ENCODE peak calls at places on chromosome 9, in nine cellular contexts. R is kidney, C is fibroblast of lung, X is tibial artery, V is ovary, H is right cardiac atrium, B is HepG2, S is Caco-2, L is body of pancreas. F is an unnamed sample.
A peak's percentile ranks its signal among the peaks of the same experiment; 100 is the strongest.

GRCh38 chr9:101778332-101778731 is 39.9 kb upstream of the GRIN3A start:
- DNase-seq in R (no peak), C (no peak), X (no peak), V (no peak), H (no peak), B (no peak), S (no peak), L (no peak), F (no peak)

GRCh38 chr9:69937358-69937757 is 106.3 kb upstream of the MAMDC2 start:
- DNase-seq in R (no peak), C (no peak), X (no peak), V (no peak), H (no peak), B (no peak), S (no peak), L (no peak), F (peak; percentile 62)

GRCh38 chr9:108665856-108666784 is 189.7 kb downstream of the ACTL7B start:
- DNase-seq in R (no peak), C (peak; percentile 15), X (no peak), V (no peak), H (no peak), B (peak; percentile 68), S (no peak), L (no peak), F (peak; percentile 69)

GRCh38 chr9:3855601-3856328 is 330.0 kb upstream of the RFX3 start:
- DNase-seq in R (no peak), C (no peak), X (no peak), V (no peak), H (no peak), B (no peak), S (no peak), L (no peak), F (no peak)

GRCh38 chr9:133714606-133715294 is 23.4 kb downstream of the SARDH start:
- DNase-seq in R (peak; percentile 95), C (peak; percentile 86), X (no peak), V (peak; percentile 84), H (peak; percentile 93), B (peak; percentile 96), S (peak; percentile 60), L (no peak), F (no peak)

GRCh38 chr9:129111762-129112151 is 542 bp downstream of the PTPA start:
- DNase-seq in R (no peak), C (peak; percentile 68), X (peak; percentile 52), V (peak; percentile 69), H (no peak), B (peak; percentile 25), S (no peak), L (peak; percentile 61), F (no peak)

GRCh38 chr9:21812415-21812814 is 10.0 kb downstream of the MTAP start:
- DNase-seq in R (no peak), C (no peak), X (no peak), V (no peak), H (no peak), B (no peak), S (no peak), L (no peak), F (peak; percentile 82)

GRCh38 chr9:1997646-1998045 is 17.5 kb upstream of the SMARCA2 start:
- DNase-seq in R (no peak), C (no peak), X (no peak), V (no peak), H (no peak), B (no peak), S (no peak), L (no peak), F (no peak)

GRCh38 chr9:137240841-137241489 is at the start of gene TUBB4B:
- DNase-seq in R (peak; percentile 100), C (peak; percentile 100), X (peak; percentile 99), V (peak; percentile 100), H (peak; percentile 100), B (peak; percentile 99), S (peak; percentile 100), L (peak; percentile 99), F (peak; percentile 100)

GRCh38 chr9:131033269-131034224 is 24.6 kb downstream of the LAMC3 start:
- DNase-seq in R (peak; percentile 69), C (no peak), X (no peak), V (no peak), H (no peak), B (no peak), S (no peak), L (no peak), F (no peak)
- H3K4me1 ChIP-seq in R (no peaks in the 10 kb centered on the region), C (no peaks in the 10 kb centered on the region), X (no peaks in the 10 kb centered on the region), V (no peaks in the 10 kb centered on the region), H (peaks cover 9% of the 10 kb centered on the region), B (no peaks in the 10 kb centered on the region), S (no peaks in the 10 kb centered on the region), L (no peaks in the 10 kb centered on the region), F (no peaks in the 10 kb centered on the region)

GRCh38 chr9:94140418-94140780 is 56.1 kb downstream of the PTPDC1 start:
- DNase-seq in R (no peak), C (no peak), X (no peak), V (no peak), H (no peak), B (no peak), S (no peak), L (no peak), F (no peak)

GRCh38 chr9:94139672-94140417 is 55.6 kb downstream of the PTPDC1 start:
- DNase-seq in R (peak; percentile 94), C (peak; percentile 98), X (peak; percentile 92), V (peak; percentile 93), H (peak; percentile 91), B (no peak), S (no peak), L (peak; percentile 58), F (peak; percentile 86)

GRCh38 chr9:94140791-94141790 is 56.8 kb downstream of the PTPDC1 start:
- DNase-seq in R (no peak), C (peak; percentile 68), X (no peak), V (no peak), H (no peak), B (no peak), S (no peak), L (no peak), F (no peak)

GRCh38 chr9:94144394-94144793 is 60.1 kb downstream of the PTPDC1 start:
- DNase-seq in R (no peak), C (no peak), X (no peak), V (no peak), H (no peak), B (no peak), S (no peak), L (no peak), F (no peak)

DNA sequence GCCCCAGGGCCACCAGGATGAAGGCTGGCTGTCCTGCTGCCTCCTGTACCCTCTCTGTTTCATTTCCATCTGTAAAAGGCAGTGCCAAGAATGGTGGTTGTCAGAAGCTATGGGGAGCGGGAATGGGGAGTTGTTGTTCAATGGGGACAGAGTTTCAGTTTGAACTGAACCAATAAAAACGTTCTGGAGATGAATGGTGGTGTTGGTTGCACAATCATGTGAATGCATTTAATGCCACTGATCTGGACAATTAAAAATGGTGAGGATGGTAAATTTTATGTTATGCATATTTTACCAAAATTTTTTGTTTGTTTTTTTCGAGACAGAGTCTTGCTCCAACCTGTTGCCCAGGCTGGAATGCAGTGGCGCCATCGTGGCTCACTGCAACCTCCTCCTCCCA is 58.1 kb downstream of the PTPDC1 start:
- DNase-seq in R (no peak), C (no peak), X (no peak), V (no peak), H (no peak), B (no peak), S (no peak), L (no peak), F (no peak)
- H3K4me1 ChIP-seq in R (peaks cover 8% of the 10 kb centered on the region), C (peaks cover 18% of the 10 kb centered on the region), X (no peaks in the 10 kb centered on the region), V (peaks cover 15% of the 10 kb centered on the region), H (peaks cover 17% of the 10 kb centered on the region), B (peaks cover 15% of the 10 kb centered on the region), S (no peaks in the 10 kb centered on the region), L (peaks cover 11% of the 10 kb centered on the region), F (peaks cover 13% of the 10 kb centered on the region)

GRCh38 chr9:114390952-114391351 is 3.2 kb upstream of the AKNA start:
- DNase-seq in R (no peak), C (no peak), X (no peak), V (no peak), H (no peak), B (no peak), S (no peak), L (no peak), F (no peak)
- H3K4me1 ChIP-seq in R (peaks cover 7% of the 10 kb centered on the region), C (peaks cover 12% of the 10 kb centered on the region), X (no peaks in the 10 kb centered on the region), V (peaks cover 31% of the 10 kb centered on the region), H (peaks cover 8% of the 10 kb centered on the region), B (peaks cover 28% of the 10 kb centered on the region), S (peaks cover 9% of the 10 kb centered on the region), L (peaks cover 32% of the 10 kb centered on the region), F (no peaks in the 10 kb centered on the region)

GRCh38 chr9:87590996-87591395 is 93.3 kb downstream of the DAPK1 start:
- DNase-seq in R (no peak), C (no peak), X (no peak), V (no peak), H (no peak), B (no peak), S (no peak), L (no peak), F (no peak)
- H3K4me1 ChIP-seq in R (peaks cover 21% of the 10 kb centered on the region), C (peaks cover 3% of the 10 kb centered on the region), X (no peaks in the 10 kb centered on the region), V (peaks cover 33% of the 10 kb centered on the region), H (peaks cover 5% of the 10 kb centered on the region), B (peaks cover 11% of the 10 kb centered on the region), S (no peaks in the 10 kb centered on the region), L (peaks cover 63% of the 10 kb centered on the region), F (no peaks in the 10 kb centered on the region)

GRCh38 chr9:89160797-89161196 is 17.8 kb downstream of the SHC3 start:
- DNase-seq in R (no peak), C (no peak), X (no peak), V (no peak), H (no peak), B (no peak), S (no peak), L (no peak), F (no peak)

GRCh38 chr9:89165880-89166279 is 12.7 kb downstream of the SHC3 start:
- DNase-seq in R (no peak), C (no peak), X (no peak), V (no peak), H (peak; percentile 52), B (no peak), S (no peak), L (no peak), F (no peak)

GRCh38 chr9:89166871-89167270 is 11.7 kb downstream of the SHC3 start:
- DNase-seq in R (no peak), C (no peak), X (no peak), V (no peak), H (no peak), B (no peak), S (no peak), L (no peak), F (no peak)

GRCh38 chr9:89165341-89165740 is 13.3 kb downstream of the SHC3 start:
- DNase-seq in R (no peak), C (no peak), X (no peak), V (no peak), H (no peak), B (no peak), S (no peak), L (no peak), F (no peak)

GRCh38 chr9:89161221-89161620 is 17.4 kb downstream of the SHC3 start:
- DNase-seq in R (no peak), C (no peak), X (no peak), V (no peak), H (no peak), B (no peak), S (no peak), L (no peak), F (no peak)
- H3K4me1 ChIP-seq in R (no peaks in the 10 kb centered on the region), C (no peaks in the 10 kb centered on the region), X (no peaks in the 10 kb centered on the region), V (no peaks in the 10 kb centered on the region), H (no peaks in the 10 kb centered on the region), B (no peaks in the 10 kb centered on the region), S (no peaks in the 10 kb centered on the region), L (no peaks in the 10 kb centered on the region), F (no peaks in the 10 kb centered on the region)